ENCODE peak calls at places on chromosomes 13 and 19, in five cellular contexts. D, F, Y, C and N are unnamed samples.

GRCh38 chr19:8592231-8593009 is 15.2 kb upstream of the MYO1F start:
- DNase-seq in C (peak; percentile 100), Y (peak; percentile 85), F (peak; percentile 80), D (peak; percentile 44), N (peak; percentile 94)

GRCh38 chr13:33307820-33308219 is 22.3 kb upstream of the STARD13 start:
- DNase-seq in C (no peak), F (no peak), D (no peak), Y (no peak), N (no peak)

GRCh38 chr13:60155978-60156377 is 7.8 kb downstream of the DIAPH3 start:
- DNase-seq in F (no peak), Y (no peak), D (no peak), C (no peak), N (no peak)

GRCh38 chr13:61727714-61728275 is 312.1 kb upstream of the PCDH20 start:
- DNase-seq in F (no peak), Y (no peak), D (peak; percentile 14), C (no peak), N (no peak)

GRCh38 chr19:1929051-1929742 is 11.8 kb upstream of the CSNK1G2 start:
- DNase-seq in C (peak; percentile 95), F (peak; percentile 61), D (no peak), Y (peak; percentile 77), N (peak; percentile 73)

GRCh38 chr13:114059946-114060860 is 72.2 kb downstream of the RASA3 start:
- DNase-seq in C (no peak), Y (no peak), D (no peak), F (no peak), N (no peak)

GRCh38 chr19:37930416-37930815 is 23.4 kb downstream of the SIPA1L3 start:
- DNase-seq in F (no peak), C (no peak), D (no peak), Y (no peak), N (no peak)

GRCh38 chr19:13920940-13921744 is 15.1 kb downstream of the CC2D1A start:
- DNase-seq in D (no peak), C (peak; percentile 75), F (peak; percentile 16), Y (peak; percentile 46), N (no peak)

GRCh38 chr19:21084343-21084742 is 2.3 kb downstream of the ZNF714 start:
- DNase-seq in F (no peak), Y (peak; percentile 23), C (no peak), D (peak; percentile 77), N (no peak)

GRCh38 chr13:37534181-37534580 is 64.4 kb downstream of the POSTN start:
- DNase-seq in C (no peak), F (no peak), Y (no peak), D (no peak), N (no peak)

GRCh38 chr19:19321143-19321577 is 531 bp downstream of the MAU2 start:
- DNase-seq in F (no peak), C (peak; percentile 79), Y (no peak), D (no peak), N (no peak)

GRCh38 chr13:51342706-51343105 is 3.2 kb downstream of the SERPINE3 start:
- DNase-seq in Y (no peak), C (no peak), D (no peak), F (no peak), N (no peak)